ENCODE peak calls at places on chromosomes 2 and 18, in four cellular contexts. K is ELF-1; J is A549; G is activated CD4-positive, alpha-beta T cell treated with anti-CD3 and anti-CD28 coated beads for 48 hours. B is an unnamed sample.

GRCh38 chr18:30903566-30903965 is 139.0 kb downstream of the DSC3 start:
- DNase-seq in K (no peak), J (no peak), G (no peak), B (peak)

GRCh38 chr2:14952383-14952782 is 319.9 kb downstream of the LRATD1 start:
- DNase-seq in K (no peak), J (no peak), G (no peak), B (no peak)

GRCh38 chr18:41938445-41938844 is 16.6 kb upstream of the PIK3C3 start:
- DNase-seq in K (no peak), J (no peak), G (no peak), B (no peak)

GRCh38 chr18:47872426-47872825 is 58.0 kb downstream of the SMAD2 start:
- DNase-seq in K (no peak), J (no peak), G (no peak), B (no peak)

GRCh38 chr2:96530474-96531357 is 5.8 kb upstream of the ARID5A start:
- DNase-seq in K (no peak), J (no peak), G (peak), B (no peak)

GRCh38 chr2:10257036-10257435 is 45.7 kb upstream of the HPCAL1 start:
- DNase-seq in K (no peak), J (no peak), G (no peak), B (peak)

GRCh38 chr2:9944330-9944758 is 7.1 kb upstream of the GRHL1 start:
- DNase-seq in K (no peak), J (no peak), G (no peak), B (no peak)

GRCh38 chr18:62409821-62410220 is 84.7 kb downstream of the TNFRSF11A start:
- DNase-seq in K (no peak), J (no peak), G (no peak), B (no peak)

GRCh38 chr2:190627881-190628412 is 20.9 kb upstream of the NAB1 start:
- DNase-seq in K (peak), J (no peak), G (peak), B (no peak)

GRCh38 chr2:58798787-58799186 is 557.7 kb upstream of the FANCL start:
- DNase-seq in K (no peak), J (no peak), G (no peak), B (no peak)

GRCh38 chr2:83744830-83745229 is 714.2 kb downstream of the SUCLG1 start:
- DNase-seq in K (no peak), J (no peak), G (no peak), B (no peak)

GRCh38 chr2:119174216-119174992 is 15.9 kb upstream of the C1QL2 start:
- DNase-seq in K (peak), J (peak), G (peak), B (no peak)

GRCh38 chr2:237720962-237721361 is 77.6 kb upstream of the RBM44 start:
- DNase-seq in K (no peak), J (no peak), G (no peak), B (no peak)

GRCh38 chr2:120434487-120434886 is 88.6 kb downstream of the INHBB start:
- DNase-seq in K (no peak), J (no peak), G (no peak), B (no peak)

GRCh38 chr2:214816135-214816534 is 6.7 kb upstream of the BARD1 start:
- DNase-seq in K (no peak), J (no peak), G (no peak), B (no peak)

GRCh38 chr2:203718087-203718486 is 11.6 kb downstream of the CD28 start:
- DNase-seq in K (no peak), J (no peak), G (peak), B (no peak)

GRCh38 chr2:241161646-241162281 is 11.5 kb downstream of the PPP1R7 start:
- DNase-seq in K (no peak), J (no peak), G (no peak), B (no peak)

GRCh38 chr18:7645756-7646155 is 78.6 kb downstream of the PTPRM start:
- DNase-seq in K (no peak), J (no peak), G (no peak), B (no peak)

GRCh38 chr2:67824196-67824595 is 238.6 kb downstream of the C1D start:
- DNase-seq in K (no peak), J (no peak), G (no peak), B (no peak)

GRCh38 chr2:213806125-213806726 is 522.0 kb downstream of the SPAG16 start:
- DNase-seq in K (no peak), J (peak), G (no peak), B (no peak)

GRCh38 chr18:5295981-5296705 is 617 bp upstream of the ZBTB14 start:
- DNase-seq in K (peak), J (peak), G (peak), B (peak)

GRCh38 chr18:63161728-63162195 is 157.8 kb downstream of the BCL2 start:
- DNase-seq in K (peak), J (peak), G (peak), B (no peak)

GRCh38 chr18:50429207-50429948 is 54.5 kb downstream of the SKA1 start:
- DNase-seq in K (no peak), J (no peak), G (no peak), B (no peak)

GRCh38 chr2:50492452-50492851 is 539.5 kb downstream of the NRXN1 start:
- DNase-seq in K (peak), J (peak), G (peak), B (no peak)

GRCh38 chr18:48901145-48902022 is 49.4 kb downstream of the SMAD7 start:
- DNase-seq in K (no peak), J (no peak), G (no peak), B (no peak)

GRCh38 chr2:20728114-20728758 is 61.3 kb downstream of the GDF7 start:
- DNase-seq in K (peak), J (no peak), G (no peak), B (no peak)

GRCh38 chr2:25700221-25700660 is 26.9 kb upstream of the DTNB start:
- DNase-seq in K (no peak), J (peak), G (peak), B (no peak)

GRCh38 chr2:170157025-170157684 is 20.8 kb upstream of the MYO3B start:
- DNase-seq in K (no peak), J (peak), G (no peak), B (no peak)

GRCh38 chr2:71462056-71462605 is 8.8 kb downstream of the DYSF start:
- DNase-seq in K (no peak), J (no peak), G (no peak), B (no peak)

GRCh38 chr2:32553829-32554432 is 73.9 kb upstream of the TTC27 start:
- DNase-seq in K (no peak), J (peak), G (no peak), B (no peak)

GRCh38 chr2:215141706-215142105 is 3.3 kb upstream of the ABCA12 start:
- DNase-seq in K (no peak), J (no peak), G (no peak), B (no peak)

GRCh38 chr2:62306751-62307468 is 111.0 kb downstream of the B3GNT2 start:
- DNase-seq in K (peak), J (no peak), G (peak), B (no peak)

GRCh38 chr18:10089881-10090280 is 176.1 kb downstream of the VAPA start:
- DNase-seq in K (no peak), J (no peak), G (no peak), B (no peak)

GRCh38 chr2:156083707-156084494 is 248.6 kb downstream of the NR4A2 start:
- DNase-seq in K (peak), J (no peak), G (no peak), B (peak)

GRCh38 chr2:12173271-12173942 is 427.0 kb downstream of the LPIN1 start:
- DNase-seq in K (no peak), J (no peak), G (no peak), B (no peak)

B was measured in RWPE2.